ENCODE peak calls at places on chromosomes 1 and 21, in four cellular contexts. R is stomach, M is A549, S is endothelial cell of umbilical vein. I is an unnamed sample.
A peak's percentile ranks its signal among the peaks of the same experiment; 100 is the strongest.

GRCh38 chr1:6348511-6349191 is 44.9 kb downstream of the ACOT7 start:
- DNase-seq in S (peak; percentile 75), R (peak; percentile 41), M (no peak), I (peak; percentile 38)

GRCh38 chr1:175016073-175016722 is 7.0 kb downstream of the MRPS14 start:
- DNase-seq in R (no peak), M (no peak), S (no peak), I (no peak)

GRCh38 chr1:168623003-168623828 is 46.8 kb downstream of the XCL1 start:
- DNase-seq in S (no peak), M (peak; percentile 31), R (no peak), I (no peak)

GRCh38 chr1:227729881-227730629 is 5.0 kb downstream of the JMJD4 start:
- DNase-seq in M (peak; percentile 69), S (peak; percentile 47), R (no peak), I (peak; percentile 45)

GRCh38 chr21:42593007-42593814 is 60.2 kb upstream of the PDE9A start:
- DNase-seq in M (peak; percentile 80), S (peak; percentile 43), R (peak; percentile 78), I (peak; percentile 70)

GRCh38 chr21:46439906-46440305 is 18.8 kb upstream of the DIP2A start:
- DNase-seq in S (no peak), M (no peak), R (no peak), I (no peak)

GRCh38 chr1:14371806-14372497 is 226.5 kb upstream of the KAZN start:
- DNase-seq in M (no peak), S (no peak), R (no peak), I (no peak)

GRCh38 chr1:94045465-94046056 is 75.4 kb downstream of the ABCA4 start:
- DNase-seq in S (peak; percentile 97), R (peak; percentile 83), M (peak; percentile 93), I (peak; percentile 74)

GRCh38 chr1:38287547-38287946 is 241.0 kb upstream of the POU3F1 start:
- DNase-seq in M (no peak), S (no peak), R (no peak), I (no peak)

GRCh38 chr1:114315601-114316000 is 161.9 kb upstream of the SYT6 start:
- DNase-seq in R (no peak), M (no peak), S (no peak), I (no peak)

GRCh38 chr1:6928106-6928885 is 143.0 kb downstream of the CAMTA1 start:
- DNase-seq in S (no peak), M (no peak), R (no peak), I (no peak)

GRCh38 chr1:231335663-231336602 is 1.7 kb downstream of the EXOC8 start:
- DNase-seq in R (no peak), M (no peak), S (no peak), I (no peak)

GRCh38 chr1:200891774-200892157 is 2.9 kb upstream of the INAVA start:
- DNase-seq in S (no peak), M (no peak), R (no peak), I (peak; percentile 38)

GRCh38 chr1:114015075-114015474 is 35.8 kb downstream of the OLFML3 start:
- DNase-seq in M (peak; percentile 19), R (no peak), S (no peak), I (no peak)

GRCh38 chr1:232792949-232793348 is 12.3 kb upstream of the MAP10 start:
- DNase-seq in M (no peak), R (no peak), S (no peak), I (no peak)

GRCh38 chr1:8367571-8368184 is 49.8 kb downstream of the SLC45A1 start:
- DNase-seq in R (no peak), M (no peak), S (no peak), I (peak; percentile 8)

GRCh38 chr1:162475089-162475488 is 22.5 kb upstream of the UHMK1 start:
- DNase-seq in R (no peak), S (no peak), M (no peak), I (no peak)

GRCh38 chr21:46599251-46599572 is 5.7 kb downstream of the S100B start:
- DNase-seq in R (no peak), S (peak; percentile 95), M (no peak), I (no peak)

GRCh38 chr1:172449585-172450523 is 6.0 kb upstream of the PIGC start:
- DNase-seq in M (peak; percentile 70), S (peak; percentile 61), R (peak; percentile 62), I (peak; percentile 76)

GRCh38 chr1:14946567-14947285 is 206.8 kb upstream of the TMEM51 start:
- DNase-seq in S (peak; percentile 34), R (peak; percentile 47), M (no peak), I (no peak)

GRCh38 chr1:192350351-192350750 is 33.6 kb downstream of the RGS21 start:
- DNase-seq in M (no peak), S (no peak), R (no peak), I (no peak)

GRCh38 chr21:27372381-27372780 is 405.5 kb upstream of the ADAMTS5 start:
- DNase-seq in R (no peak), M (no peak), S (no peak), I (no peak)

GRCh38 chr21:34632498-34632897 is 17.6 kb upstream of the RCAN1 start:
- DNase-seq in R (no peak), S (no peak), M (no peak), I (no peak)

GRCh38 chr1:228377664-228378452 is 28.8 kb downstream of the TRIM11 start:
- DNase-seq in S (no peak), R (no peak), M (no peak), I (peak; percentile 40)

GRCh38 chr1:1208713-1209433 is 2.5 kb upstream of the TNFRSF18 start:
- DNase-seq in S (no peak), R (no peak), M (no peak), I (no peak)

GRCh38 chr1:55490556-55490955 is 275.4 kb upstream of the USP24 start:
- DNase-seq in S (no peak), M (no peak), R (no peak), I (no peak)

GRCh38 chr1:2800664-2801045 is 838 bp downstream of the TTC34 start:
- DNase-seq in M (no peak), R (no peak), S (no peak), I (no peak)

GRCh38 chr1:228902781-228903572 is 167.7 kb downstream of the RHOU start:
- DNase-seq in M (peak; percentile 88), S (peak; percentile 99), R (peak; percentile 89), I (peak; percentile 89)

GRCh38 chr1:64522740-64523139 is 52.8 kb downstream of the CACHD1 start:
- DNase-seq in R (no peak), M (no peak), S (no peak), I (no peak)

GRCh38 chr1:171142451-171143121 is 42.5 kb upstream of the FMO2 start:
- DNase-seq in M (no peak), R (no peak), S (no peak), I (no peak)

GRCh38 chr1:226407497-226408284 is at the start of gene PARP1:
- DNase-seq in M (peak; percentile 84), R (peak; percentile 89), S (peak; percentile 86), I (peak; percentile 95)

GRCh38 chr1:54800899-54801759 is at the start of gene TTC22:
- DNase-seq in R (peak; percentile 83), S (no peak), M (no peak), I (peak; percentile 88)

GRCh38 chr1:229024528-229025119 is 246.3 kb upstream of the RAB4A start:
- DNase-seq in S (peak; percentile 55), M (peak; percentile 89), R (peak; percentile 56), I (peak; percentile 27)

GRCh38 chr21:40388046-40388445 is 458.9 kb downstream of the DSCAM start:
- DNase-seq in R (no peak), M (no peak), S (no peak), I (no peak)

GRCh38 chr21:40385883-40386282 is 461.1 kb downstream of the DSCAM start:
- DNase-seq in S (no peak), R (no peak), M (no peak), I (no peak)

GRCh38 chr21:40383951-40384350 is 463.0 kb downstream of the DSCAM start:
- DNase-seq in M (no peak), S (no peak), R (no peak), I (no peak)

GRCh38 chr21:40386301-40386911 is 460.6 kb downstream of the DSCAM start:
- DNase-seq in S (no peak), R (peak; percentile 70), M (peak; percentile 3), I (peak; percentile 79)

GRCh38 chr21:40386981-40387380 is 460.0 kb downstream of the DSCAM start:
- DNase-seq in M (no peak), R (no peak), S (no peak), I (no peak)
- TF ChIP-seq POLR2A in M (no peak), R (no peak), S (no peak), I (no peak)

GRCh38 chr1:40564913-40565312 is 33.5 kb downstream of the ZNF684 start:
- DNase-seq in R (no peak), M (no peak), S (no peak), I (no peak)
- TF ChIP-seq POLR2A in R (no peak), M (no peak), S (no peak), I (no peak)

DNA sequence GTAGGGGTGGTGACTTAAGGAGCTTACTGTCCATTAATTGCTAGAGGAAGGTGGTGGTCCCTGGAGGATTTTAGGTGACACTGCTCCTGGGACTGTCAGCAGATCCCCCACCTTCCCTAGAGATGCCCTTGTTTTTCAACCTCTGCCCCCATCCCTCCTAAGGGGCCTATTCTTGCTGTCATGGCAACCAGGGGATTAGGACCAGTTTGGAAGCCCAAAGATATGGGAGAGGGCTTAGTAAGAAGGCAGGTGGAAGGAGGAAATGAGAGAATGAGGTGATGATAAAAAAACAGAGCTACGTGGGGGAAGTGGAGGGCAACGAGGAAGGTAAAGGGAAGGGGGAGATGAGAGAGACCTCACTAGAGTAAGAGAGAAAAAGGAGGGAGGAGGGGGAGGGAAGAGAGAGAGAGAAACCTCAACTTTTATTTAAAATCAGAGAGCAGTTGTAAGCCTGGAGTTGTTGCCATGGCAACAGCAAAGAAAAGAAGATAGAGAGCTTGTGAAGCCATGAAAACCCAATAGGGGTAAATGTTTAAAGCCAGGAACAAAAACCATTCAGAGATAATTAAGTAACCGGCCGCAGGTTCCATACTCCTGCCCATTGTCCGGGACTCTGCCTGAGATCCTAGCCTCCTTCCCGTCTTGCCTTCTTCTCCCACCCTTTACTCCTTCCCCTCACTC is 20.5 kb downstream of the KIRREL1 start:
- DNase-seq in S (no peak), R (no peak), M (no peak), I (no peak)
- TF ChIP-seq POLR2A in S (no peak), R (no peak), M (no peak), I (no peak)

GRCh38 chr1:116504308-116505156 is 66.3 kb downstream of the CD58 start:
- DNase-seq in M (peak; percentile 8), S (no peak), R (peak; percentile 60), I (no peak)
- TF ChIP-seq POLR2A in M (no peak), S (no peak), R (no peak), I (no peak)

GRCh38 chr1:101237229-101237837 is 514 bp downstream of the S1PR1 start:
- DNase-seq in R (no peak), S (peak; percentile 64), M (no peak), I (peak; percentile 38)

GRCh38 chr1:101235241-101235695 is 1.6 kb upstream of the S1PR1 start:
- DNase-seq in R (no peak), M (no peak), S (no peak), I (no peak)

GRCh38 chr1:101238041-101238515 is 1.3 kb downstream of the S1PR1 start:
- DNase-seq in M (no peak), R (no peak), S (peak; percentile 62), I (no peak)

GRCh38 chr1:101235696-101236545 is 898 bp upstream of the S1PR1 start:
- DNase-seq in M (no peak), S (peak; percentile 83), R (peak; percentile 35), I (peak; percentile 41)

GRCh38 chr1:101236546-101237228 is at the start of gene S1PR1:
- DNase-seq in S (peak; percentile 96), M (no peak), R (peak; percentile 50), I (peak; percentile 46)
- TF ChIP-seq POLR2A in S (no peak), M (no peak), R (no peak), I (peak; percentile 28)

I was measured in body of pancreas.